ENCODE peak calls at places on chromosomes 1 and 21, in four cellular contexts. One of them, this sample, is unnamed.

GRCh38 chr21:46661211-46661625 is 25.7 kb downstream of the PRMT2 start:
- ATAC-seq in K562: no peak
- ATAC-seq in heart left ventricle: peak; percentile 53
- ATAC-seq in right lobe of liver: peak; percentile 46
- ATAC-seq in this sample: peak; percentile 94

GRCh38 chr1:3504151-3504822 is 49.8 kb downstream of the ARHGEF16 start:
- ATAC-seq in K562: no peak
- ATAC-seq in heart left ventricle: no peak
- ATAC-seq in right lobe of liver: peak; percentile 68
- ATAC-seq in this sample: peak; percentile 85

GRCh38 chr1:44973645-44974044 is 12.8 kb downstream of the EIF2B3 start:
- ATAC-seq in K562: no peak
- ATAC-seq in heart left ventricle: no peak
- ATAC-seq in right lobe of liver: no peak
- ATAC-seq in this sample: no peak

GRCh38 chr1:235018161-235018560 is 110.5 kb downstream of the TOMM20 start:
- ATAC-seq in K562: no peak
- ATAC-seq in heart left ventricle: no peak
- ATAC-seq in right lobe of liver: peak; percentile 39
- ATAC-seq in this sample: no peak

GRCh38 chr1:23732363-23733224 is 10.7 kb upstream of the ELOA start:
- ATAC-seq in K562: peak; percentile 62
- ATAC-seq in heart left ventricle: no peak
- ATAC-seq in right lobe of liver: no peak
- ATAC-seq in this sample: no peak

GRCh38 chr1:98333936-98334335 is 327.6 kb upstream of the SNX7 start:
- ATAC-seq in K562: no peak
- ATAC-seq in heart left ventricle: no peak
- ATAC-seq in right lobe of liver: no peak
- ATAC-seq in this sample: no peak

GRCh38 chr1:203129501-203130231 is 2.1 kb downstream of the ADORA1 start:
- ATAC-seq in K562: no peak
- ATAC-seq in heart left ventricle: peak; percentile 83
- ATAC-seq in right lobe of liver: peak; percentile 27
- ATAC-seq in this sample: no peak

GRCh38 chr1:156898151-156898550 is 4.6 kb downstream of the PEAR1 start:
- ATAC-seq in K562: no peak
- ATAC-seq in heart left ventricle: peak; percentile 44
- ATAC-seq in right lobe of liver: peak; percentile 57
- ATAC-seq in this sample: peak; percentile 39

GRCh38 chr1:87404306-87404705 is 75.6 kb downstream of the LMO4 start:
- ATAC-seq in K562: no peak
- ATAC-seq in heart left ventricle: no peak
- ATAC-seq in right lobe of liver: no peak
- ATAC-seq in this sample: no peak

GRCh38 chr21:32412998-32413504 is 545 bp downstream of the EVA1C start:
- ATAC-seq in K562: no peak
- ATAC-seq in heart left ventricle: no peak
- ATAC-seq in right lobe of liver: no peak
- ATAC-seq in this sample: peak; percentile 4

GRCh38 chr1:17881761-17882160 is 126.6 kb downstream of the ACTL8 start:
- ATAC-seq in K562: no peak
- ATAC-seq in heart left ventricle: peak; percentile 69
- ATAC-seq in right lobe of liver: no peak
- ATAC-seq in this sample: no peak

GRCh38 chr1:26786437-26787380 is 1.0 kb upstream of the PIGV start:
- ATAC-seq in K562: peak; percentile 79
- ATAC-seq in heart left ventricle: peak; percentile 39
- ATAC-seq in right lobe of liver: peak; percentile 38
- ATAC-seq in this sample: peak; percentile 57

GRCh38 chr21:42684109-42684916 is 30.9 kb downstream of the PDE9A start:
- ATAC-seq in K562: no peak
- ATAC-seq in heart left ventricle: no peak
- ATAC-seq in right lobe of liver: no peak
- ATAC-seq in this sample: no peak

GRCh38 chr1:173206816-173207595 is at the start of gene TNFSF4:
- ATAC-seq in K562: peak; percentile 28
- ATAC-seq in heart left ventricle: no peak
- ATAC-seq in right lobe of liver: no peak
- ATAC-seq in this sample: no peak

GRCh38 chr1:198153103-198153502 is 3.7 kb upstream of the NEK7 start:
- ATAC-seq in K562: no peak
- ATAC-seq in heart left ventricle: peak; percentile 48
- ATAC-seq in right lobe of liver: peak; percentile 31
- ATAC-seq in this sample: no peak

GRCh38 chr1:177185209-177185608 is 14.5 kb downstream of the BRINP2 start:
- ATAC-seq in K562: no peak
- ATAC-seq in heart left ventricle: no peak
- ATAC-seq in right lobe of liver: no peak
- ATAC-seq in this sample: no peak

GRCh38 chr1:67085326-67085725 is 31.4 kb upstream of the SLC35D1 start:
- ATAC-seq in K562: no peak
- ATAC-seq in heart left ventricle: no peak
- ATAC-seq in right lobe of liver: no peak
- ATAC-seq in this sample: no peak

GRCh38 chr1:167551359-167551758 is 2.2 kb downstream of the CREG1 start:
- ATAC-seq in K562: peak; percentile 3
- ATAC-seq in heart left ventricle: no peak
- ATAC-seq in right lobe of liver: no peak
- ATAC-seq in this sample: no peak

GRCh38 chr21:35190201-35190701 is 141.1 kb upstream of the RUNX1 start:
- ATAC-seq in K562: no peak
- ATAC-seq in heart left ventricle: no peak
- ATAC-seq in right lobe of liver: no peak
- ATAC-seq in this sample: no peak

GRCh38 chr1:43305926-43306687 is 5.3 kb downstream of the TIE1 start:
- ATAC-seq in K562: no peak
- ATAC-seq in heart left ventricle: no peak
- ATAC-seq in right lobe of liver: no peak
- ATAC-seq in this sample: no peak

GRCh38 chr1:180966310-180966709 is 53.6 kb downstream of the KIAA1614 start:
- ATAC-seq in K562: no peak
- ATAC-seq in heart left ventricle: no peak
- ATAC-seq in right lobe of liver: no peak
- ATAC-seq in this sample: no peak

GRCh38 chr1:181438013-181438412 is 45.3 kb upstream of the CACNA1E start:
- ATAC-seq in K562: no peak
- ATAC-seq in heart left ventricle: no peak
- ATAC-seq in right lobe of liver: no peak
- ATAC-seq in this sample: no peak

GRCh38 chr1:159924791-159925712 is at the start of gene TAGLN2:
- ATAC-seq in K562: peak; percentile 83
- ATAC-seq in heart left ventricle: peak; percentile 78
- ATAC-seq in right lobe of liver: peak; percentile 63
- ATAC-seq in this sample: peak; percentile 82
- TF ChIP-seq POLR2A in K562: peak; percentile 98
- TF ChIP-seq POLR2A in heart left ventricle: no peak
- TF ChIP-seq POLR2A in right lobe of liver: peak; percentile 89
- TF ChIP-seq POLR2A in this sample: peak; percentile 92

GRCh38 chr1:232951605-232952004 is 1.2 kb downstream of the NTPCR start:
- ATAC-seq in K562: no peak
- ATAC-seq in heart left ventricle: no peak
- ATAC-seq in right lobe of liver: no peak
- ATAC-seq in this sample: no peak

GRCh38 chr1:232949636-232950196 is 695 bp upstream of the NTPCR start:
- ATAC-seq in K562: no peak
- ATAC-seq in heart left ventricle: no peak
- ATAC-seq in right lobe of liver: no peak
- ATAC-seq in this sample: no peak

GRCh38 chr1:232952514-232953175 is 2.2 kb downstream of the NTPCR start:
- ATAC-seq in K562: peak; percentile 78
- ATAC-seq in heart left ventricle: no peak
- ATAC-seq in right lobe of liver: peak; percentile 66
- ATAC-seq in this sample: no peak

GRCh38 chr1:232950919-232951579 is 638 bp downstream of the NTPCR start:
- ATAC-seq in K562: peak; percentile 75
- ATAC-seq in heart left ventricle: peak; percentile 35
- ATAC-seq in right lobe of liver: peak; percentile 29
- ATAC-seq in this sample: peak; percentile 11

GRCh38 chr1:232950197-232950918 is at the start of gene NTPCR:
- ATAC-seq in K562: peak; percentile 94
- ATAC-seq in heart left ventricle: peak; percentile 94
- ATAC-seq in right lobe of liver: peak; percentile 96
- ATAC-seq in this sample: peak; percentile 96
- TF ChIP-seq POLR2A in K562: peak; percentile 91
- TF ChIP-seq POLR2A in heart left ventricle: no peak
- TF ChIP-seq POLR2A in right lobe of liver: peak; percentile 40
- TF ChIP-seq POLR2A in this sample: peak; percentile 13

GRCh38 chr1:220300442-220301121 is 28.3 kb upstream of the RAB3GAP2 start:
- ATAC-seq in K562: peak; percentile 89
- ATAC-seq in heart left ventricle: peak; percentile 80
- ATAC-seq in right lobe of liver: peak; percentile 94
- ATAC-seq in this sample: peak; percentile 96
- TF ChIP-seq POLR2A in K562: no peak
- TF ChIP-seq POLR2A in heart left ventricle: no peak
- TF ChIP-seq POLR2A in right lobe of liver: no peak
- TF ChIP-seq POLR2A in this sample: no peak

GRCh38 chr1:161747789-161748188 is 1.8 kb upstream of the DUSP12 start:
- ATAC-seq in K562: no peak
- ATAC-seq in heart left ventricle: no peak
- ATAC-seq in right lobe of liver: no peak
- ATAC-seq in this sample: no peak

DNA sequence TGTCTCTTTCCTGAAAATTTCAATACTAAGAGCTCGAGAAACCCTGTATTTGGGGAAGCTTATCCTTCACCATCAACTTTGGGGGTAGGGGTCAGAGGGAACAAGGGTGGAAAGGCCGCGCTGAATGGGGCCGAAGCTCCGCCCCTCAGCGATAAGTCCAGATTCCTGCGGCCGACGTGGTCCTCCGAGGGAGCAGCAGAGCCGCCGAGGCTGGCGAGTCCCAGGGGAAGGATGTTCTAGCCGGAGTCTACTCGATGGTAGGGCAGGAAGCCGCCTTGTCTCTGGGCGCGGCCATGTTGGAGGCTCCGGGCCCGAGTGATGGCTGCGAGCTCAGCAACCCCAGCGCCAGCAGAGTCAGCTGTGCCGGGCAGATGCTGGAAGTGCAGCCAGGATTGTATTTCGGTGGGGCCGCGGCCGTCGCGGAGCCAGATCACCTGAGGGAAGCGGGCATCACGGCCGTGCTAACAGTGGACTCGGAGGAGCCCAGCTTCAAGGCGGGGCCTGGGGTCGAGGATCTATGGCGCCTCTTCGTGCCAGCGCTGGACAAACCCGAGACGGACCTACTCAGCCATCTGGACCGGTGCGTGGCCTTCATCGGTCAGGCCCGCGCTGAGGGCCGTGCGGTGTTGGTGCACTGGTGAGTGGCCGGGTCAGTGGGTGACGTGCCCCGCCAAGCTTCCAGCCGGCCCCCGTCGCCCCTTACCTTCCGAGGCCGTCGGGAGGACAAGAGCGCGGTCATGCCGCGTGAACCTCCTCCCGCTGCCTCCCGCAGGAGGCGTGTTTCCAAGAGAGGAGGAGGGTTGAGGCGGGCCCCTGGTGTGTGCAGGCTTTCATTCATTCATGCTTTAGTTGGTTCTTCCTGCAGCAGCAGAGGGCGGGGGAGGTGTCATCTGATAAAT is at the start of gene DUSP12:
- ATAC-seq in K562: peak; percentile 97
- ATAC-seq in heart left ventricle: peak; percentile 99
- ATAC-seq in right lobe of liver: peak; percentile 99
- ATAC-seq in this sample: peak; percentile 99
- TF ChIP-seq POLR2A in K562: peak; percentile 95
- TF ChIP-seq POLR2A in heart left ventricle: no peak
- TF ChIP-seq POLR2A in right lobe of liver: peak; percentile 58
- TF ChIP-seq POLR2A in this sample: peak; percentile 40